ENCODE peak calls at places on chromosomes 12 and 14, in four cellular contexts. Y is HuH-7; K is stimulated activated CD4-positive, alpha-beta T cell treated with anti-CD3 and anti-CD28 coated beads, Interleukin-4, amount 100 ng/mL, for 1 hour; S is AG10803. R is an unnamed sample.

GRCh38 chr14:99971929-99972747 is 93.1 kb upstream of the EVL start:
- DNase-seq in S (no peak), K (peak), Y (no peak), R (no peak)

GRCh38 chr14:92695562-92695961 is 52.9 kb downstream of the LGMN start:
- DNase-seq in Y (no peak), K (no peak), S (no peak), R (no peak)

GRCh38 chr12:54596526-54596946 is 8.1 kb upstream of the PPP1R1A start:
- DNase-seq in Y (peak), S (peak), K (peak), R (peak)

GRCh38 chr14:91331761-91332447 is 85.7 kb downstream of the CCDC88C start:
- DNase-seq in S (no peak), K (no peak), Y (no peak), R (no peak)

GRCh38 chr12:13841358-13841757 is 140.0 kb downstream of the GRIN2B start:
- DNase-seq in S (no peak), Y (no peak), K (no peak), R (no peak)

GRCh38 chr12:90802727-90803126 is 152.2 kb downstream of the CCER1 start:
- DNase-seq in K (no peak), S (no peak), Y (no peak), R (no peak)

GRCh38 chr12:49808686-49809368 is 19.4 kb downstream of the NCKAP5L start:
- DNase-seq in S (no peak), K (no peak), Y (no peak), R (no peak)

GRCh38 chr12:9587903-9588600 is 19.7 kb downstream of the KLRB1 start:
- DNase-seq in Y (no peak), K (no peak), S (no peak), R (no peak)

GRCh38 chr14:105193916-105194782 is 13.0 kb upstream of the NUDT14 start:
- DNase-seq in S (no peak), Y (no peak), K (peak), R (no peak)

GRCh38 chr12:121494093-121494787 is 86.6 kb downstream of the KDM2B start:
- DNase-seq in S (peak), Y (peak), K (peak), R (peak)

GRCh38 chr14:31229638-31230229 is 22.1 kb upstream of the HECTD1 start:
- DNase-seq in K (no peak), Y (peak), S (peak), R (peak)

GRCh38 chr14:36747411-36748184 is 85.9 kb downstream of the PAX9 start:
- DNase-seq in Y (peak), K (no peak), S (peak), R (no peak)

GRCh38 chr12:122435186-122435585 is 12.7 kb upstream of the CLIP1 start:
- DNase-seq in S (no peak), Y (no peak), K (no peak), R (no peak)

GRCh38 chr14:94775082-94775874 is 5.4 kb upstream of the GSC start:
- DNase-seq in K (no peak), Y (no peak), S (no peak), R (no peak)

GRCh38 chr14:105364100-105364708 is 34.1 kb upstream of the TEX22 start:
- DNase-seq in S (peak), K (peak), Y (no peak), R (no peak)

GRCh38 chr12:29655861-29656260 is 127.9 kb downstream of the TMTC1 start:
- DNase-seq in K (no peak), Y (no peak), S (no peak), R (no peak)

GRCh38 chr12:93176166-93176565 is 201.6 kb upstream of the NUDT4 start:
- DNase-seq in S (peak), Y (no peak), K (no peak), R (no peak)

GRCh38 chr12:107515446-107515958 is 170.1 kb upstream of the PWP1 start:
- DNase-seq in K (no peak), S (peak), Y (no peak), R (no peak)

GRCh38 chr14:99612737-99613330 is 8.8 kb upstream of the CCDC85C start:
- DNase-seq in Y (no peak), S (peak), K (no peak), R (no peak)

GRCh38 chr12:6950401-6950801 is 755 bp upstream of the PTPN6 start:
- DNase-seq in Y (peak), K (no peak), S (no peak), R (no peak)